ENCODE peak calls at places on chromosome 7, in nine cellular contexts. One of them, this sample, is unnamed.

GRCh38 chr7:106394526-106394925 is 109.7 kb upstream of the NAMPT start:
- DNase-seq in stimulated activated CD4-positive, alpha-beta T cell treated with anti-CD3 and anti-CD28 coated beads, Interleukin-1b, Interleukin-23, amount 100 ng/mL, for 24 hours: no peak
- DNase-seq in activated T-cell treated with anti-CD3 and anti-CD28 coated beads, Interleukin-2, amount 50 U/mL, for 4 hours: no peak
- DNase-seq in naive thymus-derived CD8-positive, alpha-beta T cell: no peak
- DNase-seq in HCT116: no peak
- DNase-seq in right lobe of liver: no peak
- DNase-seq in NCI-H774: no peak
- DNase-seq in posterior vena cava: no peak
- DNase-seq in non-pigmented ciliary epithelial cell: no peak
- DNase-seq in this sample: no peak

GRCh38 chr7:36615877-36616276 is 108.4 kb downstream of the AOAH start:
- DNase-seq in stimulated activated CD4-positive, alpha-beta T cell treated with anti-CD3 and anti-CD28 coated beads, Interleukin-1b, Interleukin-23, amount 100 ng/mL, for 24 hours: no peak
- DNase-seq in activated T-cell treated with anti-CD3 and anti-CD28 coated beads, Interleukin-2, amount 50 U/mL, for 4 hours: no peak
- DNase-seq in naive thymus-derived CD8-positive, alpha-beta T cell: no peak
- DNase-seq in HCT116: no peak
- DNase-seq in right lobe of liver: no peak
- DNase-seq in NCI-H774: no peak
- DNase-seq in posterior vena cava: no peak
- DNase-seq in non-pigmented ciliary epithelial cell: no peak
- DNase-seq in this sample: no peak

GRCh38 chr7:988963-989529 is 6.1 kb downstream of the CYP2W1 start:
- DNase-seq in stimulated activated CD4-positive, alpha-beta T cell treated with anti-CD3 and anti-CD28 coated beads, Interleukin-1b, Interleukin-23, amount 100 ng/mL, for 24 hours: no peak
- DNase-seq in activated T-cell treated with anti-CD3 and anti-CD28 coated beads, Interleukin-2, amount 50 U/mL, for 4 hours: no peak
- DNase-seq in naive thymus-derived CD8-positive, alpha-beta T cell: no peak
- DNase-seq in HCT116: no peak
- DNase-seq in right lobe of liver: no peak
- DNase-seq in NCI-H774: no peak
- DNase-seq in posterior vena cava: no peak
- DNase-seq in non-pigmented ciliary epithelial cell: no peak
- DNase-seq in this sample: no peak

GRCh38 chr7:27704407-27705199 is 35.4 kb upstream of the TAX1BP1 start:
- DNase-seq in stimulated activated CD4-positive, alpha-beta T cell treated with anti-CD3 and anti-CD28 coated beads, Interleukin-1b, Interleukin-23, amount 100 ng/mL, for 24 hours: no peak
- DNase-seq in activated T-cell treated with anti-CD3 and anti-CD28 coated beads, Interleukin-2, amount 50 U/mL, for 4 hours: no peak
- DNase-seq in naive thymus-derived CD8-positive, alpha-beta T cell: no peak
- DNase-seq in HCT116: no peak
- DNase-seq in right lobe of liver: no peak
- DNase-seq in NCI-H774: no peak
- DNase-seq in posterior vena cava: no peak
- DNase-seq in non-pigmented ciliary epithelial cell: no peak
- DNase-seq in this sample: no peak

GRCh38 chr7:150514748-150515222 is at the start of gene GIMAP7:
- DNase-seq in stimulated activated CD4-positive, alpha-beta T cell treated with anti-CD3 and anti-CD28 coated beads, Interleukin-1b, Interleukin-23, amount 100 ng/mL, for 24 hours: no peak
- DNase-seq in activated T-cell treated with anti-CD3 and anti-CD28 coated beads, Interleukin-2, amount 50 U/mL, for 4 hours: peak; percentile 50
- DNase-seq in naive thymus-derived CD8-positive, alpha-beta T cell: peak; percentile 71
- DNase-seq in HCT116: no peak
- DNase-seq in right lobe of liver: no peak
- DNase-seq in NCI-H774: no peak
- DNase-seq in posterior vena cava: no peak
- DNase-seq in non-pigmented ciliary epithelial cell: no peak
- DNase-seq in this sample: no peak

GRCh38 chr7:101947899-101948298 is 130.5 kb downstream of the CUX1 start:
- DNase-seq in stimulated activated CD4-positive, alpha-beta T cell treated with anti-CD3 and anti-CD28 coated beads, Interleukin-1b, Interleukin-23, amount 100 ng/mL, for 24 hours: no peak
- DNase-seq in activated T-cell treated with anti-CD3 and anti-CD28 coated beads, Interleukin-2, amount 50 U/mL, for 4 hours: no peak
- DNase-seq in naive thymus-derived CD8-positive, alpha-beta T cell: no peak
- DNase-seq in HCT116: no peak
- DNase-seq in right lobe of liver: peak; percentile 83
- DNase-seq in NCI-H774: peak; percentile 74
- DNase-seq in posterior vena cava: peak; percentile 88
- DNase-seq in non-pigmented ciliary epithelial cell: no peak
- DNase-seq in this sample: no peak

GRCh38 chr7:144738708-144739314 is 97.0 kb downstream of the TPK1 start:
- DNase-seq in stimulated activated CD4-positive, alpha-beta T cell treated with anti-CD3 and anti-CD28 coated beads, Interleukin-1b, Interleukin-23, amount 100 ng/mL, for 24 hours: no peak
- DNase-seq in activated T-cell treated with anti-CD3 and anti-CD28 coated beads, Interleukin-2, amount 50 U/mL, for 4 hours: no peak
- DNase-seq in naive thymus-derived CD8-positive, alpha-beta T cell: peak; percentile 28
- DNase-seq in HCT116: peak; percentile 18
- DNase-seq in right lobe of liver: no peak
- DNase-seq in NCI-H774: peak; percentile 12
- DNase-seq in posterior vena cava: no peak
- DNase-seq in non-pigmented ciliary epithelial cell: peak; percentile 2
- DNase-seq in this sample: no peak

GRCh38 chr7:25852249-25852994 is 299.6 kb upstream of the NFE2L3 start:
- DNase-seq in stimulated activated CD4-positive, alpha-beta T cell treated with anti-CD3 and anti-CD28 coated beads, Interleukin-1b, Interleukin-23, amount 100 ng/mL, for 24 hours: no peak
- DNase-seq in activated T-cell treated with anti-CD3 and anti-CD28 coated beads, Interleukin-2, amount 50 U/mL, for 4 hours: no peak
- DNase-seq in naive thymus-derived CD8-positive, alpha-beta T cell: no peak
- DNase-seq in HCT116: no peak
- DNase-seq in right lobe of liver: no peak
- DNase-seq in NCI-H774: no peak
- DNase-seq in posterior vena cava: peak; percentile 83
- DNase-seq in non-pigmented ciliary epithelial cell: no peak
- DNase-seq in this sample: peak; percentile 80

GRCh38 chr7:151342102-151342646 is 562 bp downstream of the NUB1 start:
- DNase-seq in stimulated activated CD4-positive, alpha-beta T cell treated with anti-CD3 and anti-CD28 coated beads, Interleukin-1b, Interleukin-23, amount 100 ng/mL, for 24 hours: no peak
- DNase-seq in activated T-cell treated with anti-CD3 and anti-CD28 coated beads, Interleukin-2, amount 50 U/mL, for 4 hours: no peak
- DNase-seq in naive thymus-derived CD8-positive, alpha-beta T cell: no peak
- DNase-seq in HCT116: no peak
- DNase-seq in right lobe of liver: no peak
- DNase-seq in NCI-H774: no peak
- DNase-seq in posterior vena cava: no peak
- DNase-seq in non-pigmented ciliary epithelial cell: no peak
- DNase-seq in this sample: no peak

GRCh38 chr7:1291040-1291689 is 58.5 kb downstream of the UNCX start:
- DNase-seq in stimulated activated CD4-positive, alpha-beta T cell treated with anti-CD3 and anti-CD28 coated beads, Interleukin-1b, Interleukin-23, amount 100 ng/mL, for 24 hours: no peak
- DNase-seq in activated T-cell treated with anti-CD3 and anti-CD28 coated beads, Interleukin-2, amount 50 U/mL, for 4 hours: no peak
- DNase-seq in naive thymus-derived CD8-positive, alpha-beta T cell: no peak
- DNase-seq in HCT116: no peak
- DNase-seq in right lobe of liver: no peak
- DNase-seq in NCI-H774: no peak
- DNase-seq in posterior vena cava: no peak
- DNase-seq in non-pigmented ciliary epithelial cell: no peak
- DNase-seq in this sample: peak; percentile 76

GRCh38 chr7:67711706-67712105 is 715.1 kb downstream of the TYW1 start:
- DNase-seq in stimulated activated CD4-positive, alpha-beta T cell treated with anti-CD3 and anti-CD28 coated beads, Interleukin-1b, Interleukin-23, amount 100 ng/mL, for 24 hours: no peak
- DNase-seq in activated T-cell treated with anti-CD3 and anti-CD28 coated beads, Interleukin-2, amount 50 U/mL, for 4 hours: no peak
- DNase-seq in naive thymus-derived CD8-positive, alpha-beta T cell: no peak
- DNase-seq in HCT116: no peak
- DNase-seq in right lobe of liver: no peak
- DNase-seq in NCI-H774: no peak
- DNase-seq in posterior vena cava: no peak
- DNase-seq in non-pigmented ciliary epithelial cell: no peak
- DNase-seq in this sample: no peak

GRCh38 chr7:85695041-85695990 is 508.5 kb upstream of the SEMA3D start:
- DNase-seq in stimulated activated CD4-positive, alpha-beta T cell treated with anti-CD3 and anti-CD28 coated beads, Interleukin-1b, Interleukin-23, amount 100 ng/mL, for 24 hours: no peak
- DNase-seq in activated T-cell treated with anti-CD3 and anti-CD28 coated beads, Interleukin-2, amount 50 U/mL, for 4 hours: no peak
- DNase-seq in naive thymus-derived CD8-positive, alpha-beta T cell: no peak
- DNase-seq in HCT116: no peak
- DNase-seq in right lobe of liver: no peak
- DNase-seq in NCI-H774: no peak
- DNase-seq in posterior vena cava: no peak
- DNase-seq in non-pigmented ciliary epithelial cell: no peak
- DNase-seq in this sample: no peak

GRCh38 chr7:120877706-120878105 is 19.8 kb upstream of the TSPAN12 start:
- DNase-seq in stimulated activated CD4-positive, alpha-beta T cell treated with anti-CD3 and anti-CD28 coated beads, Interleukin-1b, Interleukin-23, amount 100 ng/mL, for 24 hours: no peak
- DNase-seq in activated T-cell treated with anti-CD3 and anti-CD28 coated beads, Interleukin-2, amount 50 U/mL, for 4 hours: no peak
- DNase-seq in naive thymus-derived CD8-positive, alpha-beta T cell: no peak
- DNase-seq in HCT116: no peak
- DNase-seq in right lobe of liver: no peak
- DNase-seq in NCI-H774: no peak
- DNase-seq in posterior vena cava: no peak
- DNase-seq in non-pigmented ciliary epithelial cell: no peak
- DNase-seq in this sample: no peak

GRCh38 chr7:132738254-132738653 is 162.0 kb upstream of the PLXNA4 start:
- DNase-seq in stimulated activated CD4-positive, alpha-beta T cell treated with anti-CD3 and anti-CD28 coated beads, Interleukin-1b, Interleukin-23, amount 100 ng/mL, for 24 hours: no peak
- DNase-seq in activated T-cell treated with anti-CD3 and anti-CD28 coated beads, Interleukin-2, amount 50 U/mL, for 4 hours: no peak
- DNase-seq in naive thymus-derived CD8-positive, alpha-beta T cell: no peak
- DNase-seq in HCT116: peak; percentile 6
- DNase-seq in right lobe of liver: no peak
- DNase-seq in NCI-H774: no peak
- DNase-seq in posterior vena cava: no peak
- DNase-seq in non-pigmented ciliary epithelial cell: peak; percentile 81
- DNase-seq in this sample: no peak

GRCh38 chr7:102079140-102080002 is 207.3 kb upstream of the SH2B2 start:
- DNase-seq in stimulated activated CD4-positive, alpha-beta T cell treated with anti-CD3 and anti-CD28 coated beads, Interleukin-1b, Interleukin-23, amount 100 ng/mL, for 24 hours: no peak
- DNase-seq in activated T-cell treated with anti-CD3 and anti-CD28 coated beads, Interleukin-2, amount 50 U/mL, for 4 hours: no peak
- DNase-seq in naive thymus-derived CD8-positive, alpha-beta T cell: no peak
- DNase-seq in HCT116: no peak
- DNase-seq in right lobe of liver: peak; percentile 17
- DNase-seq in NCI-H774: no peak
- DNase-seq in posterior vena cava: no peak
- DNase-seq in non-pigmented ciliary epithelial cell: no peak
- DNase-seq in this sample: no peak

GRCh38 chr7:45084901-45085618 is 3.7 kb downstream of the NACAD start:
- DNase-seq in stimulated activated CD4-positive, alpha-beta T cell treated with anti-CD3 and anti-CD28 coated beads, Interleukin-1b, Interleukin-23, amount 100 ng/mL, for 24 hours: no peak
- DNase-seq in activated T-cell treated with anti-CD3 and anti-CD28 coated beads, Interleukin-2, amount 50 U/mL, for 4 hours: no peak
- DNase-seq in naive thymus-derived CD8-positive, alpha-beta T cell: no peak
- DNase-seq in HCT116: no peak
- DNase-seq in right lobe of liver: no peak
- DNase-seq in NCI-H774: no peak
- DNase-seq in posterior vena cava: peak; percentile 75
- DNase-seq in non-pigmented ciliary epithelial cell: no peak
- DNase-seq in this sample: no peak

This sample was measured in left lung.